ENCODE peak calls at places on chromosomes 5 and 9, in five cellular contexts. One of them, this sample, is unnamed.

GRCh38 chr5:36398137-36398536 is 96.4 kb upstream of the RANBP3L start:
- DNase-seq in neural progenitor cell: peak
- DNase-seq in HepG2: peak
- DNase-seq in PC-3: peak
- DNase-seq in fibroblast of lung: peak
- DNase-seq in this sample: no peak

GRCh38 chr9:116223926-116224325 is 70.3 kb downstream of the PAPPA start:
- DNase-seq in neural progenitor cell: no peak
- DNase-seq in HepG2: no peak
- DNase-seq in PC-3: no peak
- DNase-seq in fibroblast of lung: no peak
- DNase-seq in this sample: no peak

GRCh38 chr9:77783518-77783917 is 135.4 kb upstream of the GNA14 start:
- DNase-seq in neural progenitor cell: no peak
- DNase-seq in HepG2: no peak
- DNase-seq in PC-3: no peak
- DNase-seq in fibroblast of lung: no peak
- DNase-seq in this sample: no peak

GRCh38 chr9:72680593-72681317 is 159.3 kb downstream of the TMC1 start:
- DNase-seq in neural progenitor cell: peak
- DNase-seq in HepG2: no peak
- DNase-seq in PC-3: no peak
- DNase-seq in fibroblast of lung: no peak
- DNase-seq in this sample: no peak

GRCh38 chr5:83925952-83926351 is 205.3 kb upstream of the HAPLN1 start:
- DNase-seq in neural progenitor cell: no peak
- DNase-seq in HepG2: no peak
- DNase-seq in PC-3: no peak
- DNase-seq in fibroblast of lung: peak
- DNase-seq in this sample: no peak

GRCh38 chr5:4802044-4802443 is 338.1 kb upstream of the ADAMTS16 start:
- DNase-seq in neural progenitor cell: no peak
- DNase-seq in HepG2: no peak
- DNase-seq in PC-3: no peak
- DNase-seq in fibroblast of lung: no peak
- DNase-seq in this sample: no peak

GRCh38 chr5:180096616-180097015 is 25.1 kb upstream of the RNF130 start:
- DNase-seq in neural progenitor cell: no peak
- DNase-seq in HepG2: no peak
- DNase-seq in PC-3: no peak
- DNase-seq in fibroblast of lung: no peak
- DNase-seq in this sample: no peak

GRCh38 chr5:157476699-157477408 is 16.8 kb downstream of the NIPAL4 start:
- DNase-seq in neural progenitor cell: peak
- DNase-seq in HepG2: peak
- DNase-seq in PC-3: peak
- DNase-seq in fibroblast of lung: peak
- DNase-seq in this sample: peak

GRCh38 chr9:109312783-109313182 is 8.1 kb downstream of the EPB41L4B start:
- DNase-seq in neural progenitor cell: no peak
- DNase-seq in HepG2: no peak
- DNase-seq in PC-3: no peak
- DNase-seq in fibroblast of lung: no peak
- DNase-seq in this sample: no peak

GRCh38 chr5:21654-22233 is 70.2 kb upstream of the PLEKHG4B start:
- DNase-seq in neural progenitor cell: no peak
- DNase-seq in HepG2: no peak
- DNase-seq in PC-3: peak
- DNase-seq in fibroblast of lung: no peak
- DNase-seq in this sample: peak

GRCh38 chr5:34516686-34517085 is 139.4 kb upstream of the RAI14 start:
- DNase-seq in neural progenitor cell: no peak
- DNase-seq in HepG2: no peak
- DNase-seq in PC-3: no peak
- DNase-seq in fibroblast of lung: no peak
- DNase-seq in this sample: no peak

GRCh38 chr9:94922098-94922607 is 195.7 kb downstream of the AOPEP start:
- DNase-seq in neural progenitor cell: no peak
- DNase-seq in HepG2: peak
- DNase-seq in PC-3: peak
- DNase-seq in fibroblast of lung: peak
- DNase-seq in this sample: no peak

GRCh38 chr9:37350486-37351190 is 71.9 kb upstream of the GRHPR start:
- DNase-seq in neural progenitor cell: no peak
- DNase-seq in HepG2: no peak
- DNase-seq in PC-3: no peak
- DNase-seq in fibroblast of lung: no peak
- DNase-seq in this sample: no peak
- TF ChIP-seq EZH2 in neural progenitor cell: no peak
- TF ChIP-seq EZH2 in HepG2: no peak
- TF ChIP-seq EZH2 in PC-3: no peak
- TF ChIP-seq EZH2 in fibroblast of lung: no peak
- TF ChIP-seq EZH2 in this sample: no peak

GRCh38 chr9:89022902-89023301 is 31.6 kb downstream of the S1PR3 start:
- DNase-seq in neural progenitor cell: no peak
- DNase-seq in HepG2: no peak
- DNase-seq in PC-3: no peak
- DNase-seq in fibroblast of lung: peak
- DNase-seq in this sample: no peak

GRCh38 chr9:89020754-89021153 is 29.5 kb downstream of the S1PR3 start:
- DNase-seq in neural progenitor cell: no peak
- DNase-seq in HepG2: no peak
- DNase-seq in PC-3: peak
- DNase-seq in fibroblast of lung: no peak
- DNase-seq in this sample: no peak

GRCh38 chr9:89023788-89024187 is 32.5 kb downstream of the S1PR3 start:
- DNase-seq in neural progenitor cell: no peak
- DNase-seq in HepG2: no peak
- DNase-seq in PC-3: no peak
- DNase-seq in fibroblast of lung: no peak
- DNase-seq in this sample: no peak

GRCh38 chr9:89021154-89021803 is 30.0 kb downstream of the S1PR3 start:
- DNase-seq in neural progenitor cell: no peak
- DNase-seq in HepG2: no peak
- DNase-seq in PC-3: peak
- DNase-seq in fibroblast of lung: peak
- DNase-seq in this sample: no peak

DNA sequence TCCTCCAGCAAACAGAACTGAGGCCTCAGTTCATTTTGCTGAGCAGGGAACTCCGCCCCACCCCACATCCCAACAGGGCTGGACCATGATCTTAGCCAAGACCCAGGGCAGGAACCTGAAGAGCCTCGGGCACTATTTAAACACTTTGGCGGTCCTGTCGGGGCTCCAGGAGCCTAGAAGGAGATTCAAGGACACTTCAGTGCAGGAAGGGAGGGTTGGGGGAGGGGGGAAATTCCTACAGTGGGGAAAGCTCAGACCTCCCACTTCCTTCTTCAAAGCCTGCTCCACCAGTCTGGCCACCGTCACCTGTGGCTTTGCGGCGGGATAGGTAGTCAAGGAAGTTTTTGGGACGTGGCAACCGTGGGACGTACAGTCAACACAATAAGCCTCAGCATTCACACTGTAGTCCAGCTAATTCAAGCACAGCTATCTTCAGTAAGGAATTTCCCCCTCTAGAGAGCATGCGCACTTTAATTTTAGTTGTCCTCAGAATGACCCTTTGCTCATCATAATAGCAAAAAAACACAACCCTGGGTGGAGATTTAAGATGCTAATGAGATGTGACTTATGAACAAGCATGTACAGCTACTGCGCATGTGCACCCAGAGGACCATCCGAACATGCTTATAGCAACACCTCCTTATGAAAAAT is 30.9 kb downstream of the S1PR3 start:
- DNase-seq in neural progenitor cell: no peak
- DNase-seq in HepG2: no peak
- DNase-seq in PC-3: peak
- DNase-seq in fibroblast of lung: peak
- DNase-seq in this sample: no peak
- H3K27ac ChIP-seq in neural progenitor cell: no peak
- H3K27ac ChIP-seq in HepG2: no peak
- H3K27ac ChIP-seq in PC-3: peak
- H3K27ac ChIP-seq in fibroblast of lung: no peak
- H3K27ac ChIP-seq in this sample: no peak

DNA sequence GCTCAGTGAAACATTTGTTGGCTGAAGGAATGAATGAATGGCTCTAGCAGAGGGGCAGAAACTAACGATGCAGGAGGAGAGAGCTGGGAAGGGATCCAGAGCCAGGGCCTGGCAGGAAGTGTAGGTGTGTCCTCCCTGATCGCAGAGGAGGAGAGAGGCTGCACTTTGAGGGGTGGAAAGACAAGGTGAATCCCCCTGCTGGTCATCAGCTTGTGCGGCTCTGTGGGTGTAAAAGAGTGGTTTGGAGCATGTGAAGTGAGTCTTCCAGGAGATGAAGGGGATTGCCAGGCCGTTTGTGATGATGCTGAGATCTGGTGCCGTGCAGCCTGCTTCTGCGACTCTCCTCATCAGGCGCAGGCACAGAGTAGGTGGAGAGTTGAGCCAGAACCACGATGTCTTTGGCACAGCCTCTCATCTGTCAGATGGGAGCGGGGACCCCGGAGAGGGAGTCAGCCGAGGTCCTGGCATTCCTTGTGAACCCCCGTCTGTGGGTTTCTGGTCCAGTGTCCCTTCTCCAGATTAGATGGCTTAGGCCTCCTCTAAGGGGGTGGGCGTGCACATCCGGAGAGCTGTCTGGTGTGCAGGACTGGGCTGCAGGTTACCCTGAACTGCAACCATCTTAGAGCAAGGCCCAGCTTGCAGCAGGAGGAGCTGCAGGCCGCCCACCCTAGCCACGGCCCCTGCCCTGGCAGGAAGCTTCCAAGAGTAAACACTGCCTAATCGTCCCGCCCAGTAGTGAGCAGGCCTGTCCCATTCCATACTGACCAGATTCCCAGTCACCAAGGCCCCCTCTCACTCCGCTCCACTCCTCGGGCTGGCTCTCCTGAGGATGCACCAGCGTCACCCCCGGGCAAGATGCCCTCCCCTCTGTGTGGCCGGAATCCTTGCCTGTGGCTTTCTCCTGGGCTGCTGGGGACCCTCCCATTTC is at the start of gene ADAMTS13:
- DNase-seq in neural progenitor cell: peak
- DNase-seq in HepG2: peak
- DNase-seq in PC-3: no peak
- DNase-seq in fibroblast of lung: no peak
- DNase-seq in this sample: no peak
- H3K4me2 ChIP-seq in neural progenitor cell: no peak
- H3K4me2 ChIP-seq in HepG2: peak
- H3K4me2 ChIP-seq in PC-3: no peak
- H3K4me2 ChIP-seq in fibroblast of lung: no peak
- H3K4me2 ChIP-seq in this sample: no peak

DNA sequence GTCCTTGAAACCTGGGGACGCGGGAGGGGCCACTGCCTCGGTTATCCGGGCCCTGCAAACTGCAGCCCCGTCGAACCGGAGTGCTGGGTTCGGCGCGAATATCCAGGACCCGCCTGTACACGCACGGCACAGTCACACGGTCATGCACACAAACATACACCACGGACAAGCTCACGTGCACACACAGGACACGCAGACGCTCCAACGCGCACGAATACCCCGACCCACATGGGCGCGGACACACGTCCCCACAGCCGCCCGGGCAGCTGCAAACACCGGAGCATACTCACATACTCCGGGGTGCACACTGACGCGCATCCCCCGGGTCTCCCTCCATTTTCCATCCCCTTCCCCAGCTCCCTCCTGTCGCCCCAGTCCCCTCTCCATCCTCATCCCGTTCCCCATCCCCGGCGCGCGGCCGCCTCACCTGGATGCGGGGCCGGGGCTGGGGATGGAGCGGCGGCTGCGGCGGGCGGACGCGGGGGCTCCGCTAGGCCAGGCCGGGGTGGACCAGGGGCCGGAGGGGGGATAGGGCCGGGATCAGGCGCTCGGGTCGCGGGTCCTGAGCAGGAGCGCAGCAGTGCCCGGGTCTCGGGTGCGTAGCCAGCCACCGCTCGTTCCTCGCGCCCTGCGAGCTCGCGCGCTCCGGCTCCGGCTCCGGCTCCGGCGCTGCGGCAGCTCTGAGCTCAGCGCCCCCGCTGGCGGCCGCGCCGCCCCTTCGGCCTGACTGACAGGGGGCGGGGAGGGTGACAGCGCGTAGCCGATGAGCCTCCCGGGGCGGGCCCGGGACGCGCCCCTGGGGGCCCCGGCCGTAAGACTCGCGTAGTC is at the start of the genes EIF4E1B and SNCB:
- DNase-seq in neural progenitor cell: peak
- DNase-seq in HepG2: no peak
- DNase-seq in PC-3: peak
- DNase-seq in fibroblast of lung: peak
- DNase-seq in this sample: peak
- TF ChIP-seq EZH2 in neural progenitor cell: peak
- TF ChIP-seq EZH2 in HepG2: peak
- TF ChIP-seq EZH2 in PC-3: peak
- TF ChIP-seq EZH2 in fibroblast of lung: peak
- TF ChIP-seq EZH2 in this sample: no peak

GRCh38 chr9:126832440-126832839 is 27.6 kb downstream of the ZBTB43 start:
- DNase-seq in neural progenitor cell: no peak
- DNase-seq in HepG2: no peak
- DNase-seq in PC-3: no peak
- DNase-seq in fibroblast of lung: no peak
- DNase-seq in this sample: no peak
- H3K27ac ChIP-seq in neural progenitor cell: no peak
- H3K27ac ChIP-seq in HepG2: peak
- H3K27ac ChIP-seq in PC-3: no peak
- H3K27ac ChIP-seq in fibroblast of lung: no peak
- H3K27ac ChIP-seq in this sample: no peak

This sample was measured in MM.1S.